ENCODE peak calls at places on chromosomes 11 and 22, in five cellular contexts. E, G, X, U and Y are unnamed samples.

GRCh38 chr11:12269446-12270214 is 107.7 kb upstream of the PARVA start:
- DNase-seq in E (no peak), G (no peak), X (no peak), U (no peak), Y (no peak)

GRCh38 chr22:26887456-26887855 is 230.1 kb downstream of the MIAT start:
- DNase-seq in E (peak; percentile 1), G (no peak), X (peak; percentile 90), U (no peak), Y (peak; percentile 76)

GRCh38 chr11:64838600-64839334 is 5.7 kb downstream of the CDC42BPG start:
- DNase-seq in E (no peak), G (no peak), X (no peak), U (no peak), Y (no peak)

GRCh38 chr11:109547356-109548027 is 125.5 kb downstream of the C11orf87 start:
- DNase-seq in E (no peak), G (no peak), X (peak; percentile 52), U (no peak), Y (peak; percentile 74)

GRCh38 chr11:65127473-65128181 is 5.5 kb downstream of the MRPL49 start:
- DNase-seq in E (no peak), G (no peak), X (no peak), U (no peak), Y (no peak)

GRCh38 chr11:20474176-20474950 is 86.8 kb downstream of the PRMT3 start:
- DNase-seq in E (no peak), G (no peak), X (no peak), U (no peak), Y (no peak)

GRCh38 chr11:8335186-8335585 is 71.5 kb upstream of the LMO1 start:
- DNase-seq in E (no peak), G (no peak), X (no peak), U (no peak), Y (no peak)

GRCh38 chr22:24090581-24090980 is 79.5 kb downstream of the CABIN1 start:
- DNase-seq in E (no peak), G (no peak), X (peak; percentile 27), U (no peak), Y (no peak)